ENCODE peak calls at places on chromosomes 5 and 9, in five cellular contexts. One of them, this sample, is unnamed.

GRCh38 chr5:95035891-95036675 is 248.8 kb downstream of the MCTP1 start:
- DNase-seq in GM20000: no peak
- DNase-seq in CD8-positive, alpha-beta T cell: no peak
- DNase-seq in nephron progenitor cell: no peak
- DNase-seq in mucosa of descending colon: no peak
- DNase-seq in this sample: no peak

GRCh38 chr9:34233691-34234090 is 54.8 kb downstream of the UBAP1 start:
- DNase-seq in GM20000: no peak
- DNase-seq in CD8-positive, alpha-beta T cell: no peak
- DNase-seq in nephron progenitor cell: no peak
- DNase-seq in mucosa of descending colon: no peak
- DNase-seq in this sample: no peak

GRCh38 chr5:142862585-142862984 is 92.4 kb downstream of the ARHGAP26 start:
- DNase-seq in GM20000: no peak
- DNase-seq in CD8-positive, alpha-beta T cell: no peak
- DNase-seq in nephron progenitor cell: no peak
- DNase-seq in mucosa of descending colon: no peak
- DNase-seq in this sample: no peak

GRCh38 chr5:56496581-56497063 is 263.5 kb upstream of the ANKRD55 start:
- DNase-seq in GM20000: no peak
- DNase-seq in CD8-positive, alpha-beta T cell: no peak
- DNase-seq in nephron progenitor cell: no peak
- DNase-seq in mucosa of descending colon: no peak
- DNase-seq in this sample: no peak

GRCh38 chr9:127204771-127205470 is 59.7 kb upstream of the GARNL3 start:
- DNase-seq in GM20000: no peak
- DNase-seq in CD8-positive, alpha-beta T cell: no peak
- DNase-seq in nephron progenitor cell: no peak
- DNase-seq in mucosa of descending colon: no peak
- DNase-seq in this sample: no peak

GRCh38 chr9:138007566-138008080 is 130.0 kb downstream of the CACNA1B start:
- DNase-seq in GM20000: no peak
- DNase-seq in CD8-positive, alpha-beta T cell: no peak
- DNase-seq in nephron progenitor cell: no peak
- DNase-seq in mucosa of descending colon: no peak
- DNase-seq in this sample: no peak

GRCh38 chr9:137705443-137705863 is 86.6 kb downstream of the EHMT1 start:
- DNase-seq in GM20000: peak
- DNase-seq in CD8-positive, alpha-beta T cell: no peak
- DNase-seq in nephron progenitor cell: no peak
- DNase-seq in mucosa of descending colon: peak
- DNase-seq in this sample: no peak

GRCh38 chr5:68839019-68839552 is 254.7 kb upstream of the SLC30A5 start:
- DNase-seq in GM20000: no peak
- DNase-seq in CD8-positive, alpha-beta T cell: no peak
- DNase-seq in nephron progenitor cell: no peak
- DNase-seq in mucosa of descending colon: no peak
- DNase-seq in this sample: no peak

GRCh38 chr5:165723931-165724330 is 2218.5 kb downstream of the MAT2B start:
- DNase-seq in GM20000: no peak
- DNase-seq in CD8-positive, alpha-beta T cell: no peak
- DNase-seq in nephron progenitor cell: no peak
- DNase-seq in mucosa of descending colon: no peak
- DNase-seq in this sample: no peak

This sample was measured in GDM1.